ENCODE peak calls at places on chromosomes 1 and 21, in five cellular contexts. M, K, X, H and I are unnamed samples.

GRCh38 chr1:205256956-205257615 is 29.3 kb downstream of the TMCC2 start:
- DNase-seq in M (no peak), K (no peak), X (no peak), H (no peak), I (no peak)

GRCh38 chr1:51282605-51283004 is 46.5 kb downstream of the RNF11 start:
- DNase-seq in M (no peak), K (no peak), X (no peak), H (no peak), I (no peak)

GRCh38 chr21:16913010-16913409 is 599.8 kb upstream of the CXADR start:
- DNase-seq in M (no peak), K (no peak), X (no peak), H (no peak), I (no peak)

GRCh38 chr1:244665771-244666217 is 12.9 kb downstream of the DESI2 start:
- DNase-seq in M (no peak), K (no peak), X (peak), H (no peak), I (no peak)

GRCh38 chr1:168964478-168964877 is 142.0 kb upstream of the ATP1B1 start:
- DNase-seq in M (no peak), K (no peak), X (no peak), H (no peak), I (no peak)

GRCh38 chr1:97647776-97648175 is 273.1 kb downstream of the DPYD start:
- DNase-seq in M (no peak), K (no peak), X (no peak), H (no peak), I (no peak)

GRCh38 chr1:168112673-168113305 is 23.9 kb downstream of the GPR161 start:
- DNase-seq in M (peak), K (no peak), X (peak), H (no peak), I (peak)

GRCh38 chr21:38165466-38166213 is 91.2 kb upstream of the KCNJ15 start:
- DNase-seq in M (no peak), K (no peak), X (no peak), H (no peak), I (no peak)

GRCh38 chr1:97599447-97599846 is 321.4 kb downstream of the DPYD start:
- DNase-seq in M (no peak), K (no peak), X (no peak), H (no peak), I (no peak)

GRCh38 chr1:217889401-217889800 is 258.3 kb downstream of the SPATA17 start:
- DNase-seq in M (no peak), K (peak), X (peak), H (no peak), I (no peak)

GRCh38 chr1:158422215-158422614 is 3.8 kb downstream of the OR10K2 start:
- DNase-seq in M (no peak), K (no peak), X (no peak), H (no peak), I (no peak)

GRCh38 chr1:219299420-219299819 is 125.7 kb downstream of the LYPLAL1 start:
- DNase-seq in M (no peak), K (no peak), X (no peak), H (no peak), I (no peak)

GRCh38 chr1:72530646-72531045 is 248.3 kb upstream of the NEGR1 start:
- DNase-seq in M (no peak), K (no peak), X (no peak), H (no peak), I (no peak)

GRCh38 chr1:32353886-32354570 is 8.3 kb downstream of the FAM229A start:
- DNase-seq in M (no peak), K (peak), X (peak), H (no peak), I (no peak)

GRCh38 chr21:16072692-16073091 is 342.9 kb downstream of the USP25 start:
- DNase-seq in M (no peak), K (no peak), X (no peak), H (no peak), I (no peak)

GRCh38 chr1:197224160-197224559 is 43.9 kb upstream of the CRB1 start:
- DNase-seq in M (no peak), K (no peak), X (no peak), H (no peak), I (no peak)

GRCh38 chr21:16125274-16125673 is 395.5 kb downstream of the USP25 start:
- DNase-seq in M (no peak), K (no peak), X (no peak), H (no peak), I (no peak)

GRCh38 chr1:116504308-116505156 is 66.3 kb downstream of the CD58 start:
- DNase-seq in M (peak), K (peak), X (peak), H (peak), I (no peak)

GRCh38 chr1:10835423-10836421 is 39.3 kb upstream of the CASZ1 start:
- DNase-seq in M (no peak), K (no peak), X (peak), H (no peak), I (no peak)

GRCh38 chr1:176888471-176889032 is 276.0 kb downstream of the ASTN1 start:
- DNase-seq in M (no peak), K (no peak), X (no peak), H (no peak), I (no peak)

GRCh38 chr1:222370911-222371717 is 176.8 kb downstream of the HHIPL2 start:
- DNase-seq in M (no peak), K (no peak), X (no peak), H (no peak), I (peak)

GRCh38 chr1:218669431-218669830 is 324.3 kb downstream of the TGFB2 start:
- DNase-seq in M (no peak), K (no peak), X (no peak), H (no peak), I (no peak)

GRCh38 chr1:8987881-8988617 is 38.2 kb downstream of the SLC2A7 start:
- DNase-seq in M (peak), K (peak), X (peak), H (peak), I (no peak)

GRCh38 chr1:156816561-156817328 is at the start of gene SH2D2A:
- DNase-seq in M (peak), K (peak), X (peak), H (peak), I (no peak)

GRCh38 chr1:115069186-115069585 is 20.1 kb downstream of the TSPAN2 start:
- DNase-seq in M (no peak), K (no peak), X (no peak), H (no peak), I (no peak)

GRCh38 chr1:21090460-21090859 is 86.2 kb downstream of the EIF4G3 start:
- DNase-seq in M (no peak), K (no peak), X (no peak), H (no peak), I (no peak)

GRCh38 chr1:24827737-24828136 is 82.5 kb downstream of the CLIC4 start:
- DNase-seq in M (no peak), K (no peak), X (no peak), H (no peak), I (no peak)

GRCh38 chr1:22731924-22732522 is 21.4 kb downstream of the EPHB2 start:
- DNase-seq in M (no peak), K (no peak), X (peak), H (no peak), I (no peak)

GRCh38 chr1:55854911-55855310 is 639.7 kb upstream of the USP24 start:
- DNase-seq in M (no peak), K (no peak), X (no peak), H (no peak), I (no peak)

GRCh38 chr1:91552596-91552995 is 51.9 kb downstream of the CDC7 start:
- DNase-seq in M (no peak), K (no peak), X (no peak), H (no peak), I (no peak)

GRCh38 chr1:74771913-74772515 is 39.1 kb downstream of the TYW3 start:
- DNase-seq in M (no peak), K (no peak), X (peak), H (no peak), I (no peak)

GRCh38 chr1:84020151-84020550 is 21.2 kb upstream of the TTLL7 start:
- DNase-seq in M (no peak), K (no peak), X (no peak), H (no peak), I (no peak)

GRCh38 chr1:151945725-151946365 is 36.5 kb upstream of the THEM4 start:
- DNase-seq in M (peak), K (peak), X (peak), H (peak), I (peak)

GRCh38 chr21:36104306-36105300 is 30.3 kb upstream of the CBR3 start:
- DNase-seq in M (peak), K (peak), X (no peak), H (peak), I (peak)

GRCh38 chr1:61808968-61809367 is 66.7 kb downstream of the PATJ start:
- DNase-seq in M (no peak), K (no peak), X (no peak), H (no peak), I (no peak)